ENCODE peak calls at places on chromosomes 13 and 19, in six cellular contexts. F is Kasumi-1; T is neural crest cell; X is AG10803; N is activated CD4-positive, alpha-beta T cell treated with anti-CD3 and anti-CD28 coated beads for 4 hours; P is naive B cell. A is an unnamed sample.

GRCh38 chr19:13795595-13796300 is 505 bp downstream of the ZSWIM4 start:
- DNase-seq in T (no peak), X (peak; percentile 15), P (no peak), N (no peak), F (no peak), A (no peak)

GRCh38 chr19:22784051-22784450 is at the start of gene ZNF99:
- DNase-seq in P (peak; percentile 28), N (no peak), F (no peak), T (no peak), X (no peak), A (no peak)

GRCh38 chr13:113491418-113491883 is 940 bp upstream of the DCUN1D2 start:
- DNase-seq in N (no peak), T (peak; percentile 25), F (no peak), X (peak; percentile 38), P (peak; percentile 4), A (peak; percentile 41)

GRCh38 chr13:107450426-107450825 is 764.9 kb downstream of the LIG4 start:
- DNase-seq in P (no peak), T (no peak), X (no peak), F (peak; percentile 78), N (no peak), A (no peak)

GRCh38 chr13:105982219-105982618 is 553.2 kb downstream of the EFNB2 start:
- DNase-seq in F (no peak), P (no peak), X (no peak), N (no peak), T (no peak), A (no peak)

GRCh38 chr19:16030964-16031871 is 45.1 kb upstream of the TPM4 start:
- DNase-seq in N (no peak), T (no peak), F (no peak), X (no peak), P (no peak), A (no peak)

GRCh38 chr13:90696656-90697055 is 650.8 kb upstream of the MIR17HG start:
- DNase-seq in X (no peak), F (no peak), N (no peak), T (no peak), P (no peak), A (no peak)

GRCh38 chr13:51453308-51453958 is 597 bp upstream of the INTS6 start:
- DNase-seq in T (no peak), P (peak; percentile 88), F (peak; percentile 76), X (no peak), N (peak; percentile 78), A (peak; percentile 79)

GRCh38 chr19:44748426-44749254 is at the start of gene BCL3:
- DNase-seq in X (peak; percentile 75), N (peak; percentile 68), T (no peak), P (peak; percentile 82), F (no peak), A (peak; percentile 69)

GRCh38 chr19:1434040-1434366 is 4.2 kb upstream of the RPS15 start:
- DNase-seq in X (no peak), P (no peak), T (no peak), N (no peak), F (no peak), A (no peak)

GRCh38 chr19:38389101-38389925 is 816 bp downstream of the SPRED3 start:
- DNase-seq in T (peak; percentile 24), P (no peak), X (peak; percentile 69), N (no peak), F (no peak), A (no peak)

GRCh38 chr13:51811920-51812328 is 8.0 kb upstream of the DHRS12 start:
- DNase-seq in P (no peak), T (no peak), F (no peak), X (no peak), N (no peak), A (no peak)

GRCh38 chr13:44231786-44232516 is 141.7 kb upstream of the SERP2 start:
- DNase-seq in P (no peak), X (peak; percentile 95), N (no peak), F (no peak), T (no peak), A (no peak)

GRCh38 chr13:39571502-39572092 is 31.4 kb downstream of the LHFPL6 start:
- DNase-seq in N (no peak), X (no peak), T (no peak), F (no peak), P (no peak), A (no peak)

GRCh38 chr13:44796597-44797517 is 192.4 kb downstream of the NUFIP1 start:
- DNase-seq in T (no peak), N (no peak), F (peak; percentile 52), X (no peak), P (no peak), A (peak; percentile 36)